ENCODE peak calls at places on chromosome 10, in four cellular contexts. P is neuronal stem cell, G is body of pancreas, C is right lobe of liver. V is an unnamed sample.

GRCh38 chr10:63521389-63522128 is at the start of gene REEP3:
- DNase-seq in G (peak; percentile 58), P (peak; percentile 79), C (peak; percentile 70), V (peak; percentile 44)

GRCh38 chr10:123027861-123028260 is 19.1 kb downstream of the ACADSB start:
- DNase-seq in P (no peak), C (no peak), G (no peak), V (no peak)

GRCh38 chr10:3774814-3775670 is 10.0 kb downstream of the KLF6 start:
- DNase-seq in C (no peak), P (no peak), G (no peak), V (no peak)

GRCh38 chr10:62806246-62806645 is 1.7 kb downstream of the ADO start:
- DNase-seq in G (no peak), P (no peak), C (no peak), V (no peak)

GRCh38 chr10:126014309-126014708 is 117.9 kb downstream of the FANK1 start:
- DNase-seq in C (no peak), P (no peak), G (no peak), V (no peak)

GRCh38 chr10:70146489-70147488 is at the start of gene TYSND1:
- DNase-seq in G (peak; percentile 98), C (peak; percentile 96), P (peak; percentile 97), V (peak; percentile 82)

GRCh38 chr10:34555653-34556052 is 259.4 kb downstream of the PARD3 start:
- DNase-seq in P (no peak), C (no peak), G (no peak), V (no peak)

GRCh38 chr10:88490216-88490980 is 92.7 kb downstream of the RNLS start:
- DNase-seq in P (no peak), G (no peak), C (no peak), V (no peak)

GRCh38 chr10:79898597-79899325 is 50.1 kb downstream of the SFTPD start:
- DNase-seq in C (no peak), G (no peak), P (no peak), V (no peak)

GRCh38 chr10:30000802-30001571 is 58.4 kb downstream of the JCAD start:
- DNase-seq in C (peak; percentile 40), P (no peak), G (peak; percentile 48), V (no peak)

GRCh38 chr10:44960098-44960480 is 487 bp downstream of the RASSF4 start:
- DNase-seq in C (no peak), G (no peak), P (no peak), V (no peak)

GRCh38 chr10:79125092-79125491 is 56.3 kb downstream of the ZMIZ1 start:
- DNase-seq in G (no peak), C (no peak), P (no peak), V (no peak)

GRCh38 chr10:23516530-23516929 is 77.7 kb downstream of the OTUD1 start:
- DNase-seq in C (no peak), P (peak; percentile 9), G (no peak), V (no peak)

GRCh38 chr10:114281461-114281860 is 42.4 kb downstream of the VWA2 start:
- DNase-seq in G (no peak), P (no peak), C (no peak), V (no peak)

GRCh38 chr10:47353351-47353750 is 5.2 kb downstream of the RBP3 start:
- DNase-seq in P (no peak), C (no peak), G (no peak), V (no peak)

GRCh38 chr10:124152781-124153600 is 59.6 kb upstream of the CHST15 start:
- DNase-seq in C (peak; percentile 59), P (no peak), G (peak; percentile 31), V (no peak)

GRCh38 chr10:86108696-86109095 is 257.9 kb downstream of the GRID1 start:
- DNase-seq in C (no peak), G (no peak), P (no peak), V (no peak)

GRCh38 chr10:95341716-95342130 is 50.9 kb upstream of the PDLIM1 start:
- DNase-seq in C (no peak), G (no peak), P (no peak), V (no peak)

GRCh38 chr10:115604627-115605026 is 511.5 kb downstream of the ATRNL1 start:
- DNase-seq in G (no peak), C (no peak), P (no peak), V (no peak)

GRCh38 chr10:124083740-124084397 is 9.5 kb downstream of the CHST15 start:
- DNase-seq in C (no peak), P (no peak), G (no peak), V (no peak)

GRCh38 chr10:132836832-132837540 is 51.0 kb upstream of the NKX6-2 start:
- DNase-seq in P (peak; percentile 57), C (no peak), G (peak; percentile 36), V (peak; percentile 27)

GRCh38 chr10:16995867-16996529 is 133.6 kb downstream of the CUBN start:
- DNase-seq in G (no peak), C (no peak), P (peak; percentile 41), V (no peak)

GRCh38 chr10:79411546-79412495 is 33.6 kb downstream of the ZCCHC24 start:
- DNase-seq in G (peak; percentile 12), P (no peak), C (peak; percentile 22), V (no peak)

GRCh38 chr10:116836087-116836486 is 13.2 kb upstream of the ENO4 start:
- DNase-seq in G (no peak), C (no peak), P (peak; percentile 72), V (no peak)

GRCh38 chr10:88232029-88232895 is 350.9 kb downstream of the RNLS start:
- DNase-seq in P (no peak), C (peak; percentile 41), G (peak; percentile 60), V (no peak)

GRCh38 chr10:80945267-80945880 is 407.7 kb downstream of the SH2D4B start:
- DNase-seq in C (no peak), P (peak; percentile 23), G (no peak), V (no peak)

GRCh38 chr10:113139695-113140094 is 189.6 kb downstream of the TCF7L2 start:
- DNase-seq in P (no peak), G (no peak), C (no peak), V (no peak)

GRCh38 chr10:95170790-95171189 is 23.2 kb upstream of the ACSM6 start:
- DNase-seq in G (no peak), P (no peak), C (no peak), V (no peak)

GRCh38 chr10:78537018-78537417 is 503.4 kb downstream of the RPS24 start:
- DNase-seq in C (no peak), G (no peak), P (no peak), V (no peak)

GRCh38 chr10:43231523-43232078 is 35.3 kb downstream of the RASGEF1A start:
- DNase-seq in G (peak; percentile 9), C (peak; percentile 10), P (no peak), V (peak; percentile 11)

GRCh38 chr10:86139066-86139657 is 227.4 kb downstream of the GRID1 start:
- DNase-seq in C (no peak), G (no peak), P (peak; percentile 6), V (no peak)

GRCh38 chr10:67549390-67549789 is 146.6 kb downstream of the CTNNA3 start:
- DNase-seq in G (no peak), P (no peak), C (no peak), V (no peak)

GRCh38 chr10:71010730-71011129 is 122.4 kb upstream of the PCBD1 start:
- DNase-seq in C (no peak), G (no peak), P (no peak), V (no peak)

GRCh38 chr10:88966785-88967184 is 14.2 kb upstream of the ACTA2 start:
- DNase-seq in G (no peak), P (no peak), C (no peak), V (no peak)

GRCh38 chr10:118305730-118306129 is 36.4 kb downstream of the FAM204A start:
- DNase-seq in G (no peak), P (no peak), C (no peak), V (no peak)

GRCh38 chr10:121267236-121268003 is 330.8 kb downstream of the FGFR2 start:
- DNase-seq in C (no peak), P (no peak), G (no peak), V (no peak)
- H3K9me3 ChIP-seq in C (no peaks in the 10 kb centered on the region), P (peaks cover 1% of the 10 kb centered on the region), G (no peaks in the 10 kb centered on the region), V (no peaks in the 10 kb centered on the region)

GRCh38 chr10:131775444-131775832 is 125.4 kb upstream of the PPP2R2D start:
- DNase-seq in P (no peak), G (no peak), C (no peak), V (no peak)
- H3K9me3 ChIP-seq in P (peaks cover 25% of the 10 kb centered on the region), G (no peaks in the 10 kb centered on the region), C (no peaks in the 10 kb centered on the region), V (no peaks in the 10 kb centered on the region)

DNA sequence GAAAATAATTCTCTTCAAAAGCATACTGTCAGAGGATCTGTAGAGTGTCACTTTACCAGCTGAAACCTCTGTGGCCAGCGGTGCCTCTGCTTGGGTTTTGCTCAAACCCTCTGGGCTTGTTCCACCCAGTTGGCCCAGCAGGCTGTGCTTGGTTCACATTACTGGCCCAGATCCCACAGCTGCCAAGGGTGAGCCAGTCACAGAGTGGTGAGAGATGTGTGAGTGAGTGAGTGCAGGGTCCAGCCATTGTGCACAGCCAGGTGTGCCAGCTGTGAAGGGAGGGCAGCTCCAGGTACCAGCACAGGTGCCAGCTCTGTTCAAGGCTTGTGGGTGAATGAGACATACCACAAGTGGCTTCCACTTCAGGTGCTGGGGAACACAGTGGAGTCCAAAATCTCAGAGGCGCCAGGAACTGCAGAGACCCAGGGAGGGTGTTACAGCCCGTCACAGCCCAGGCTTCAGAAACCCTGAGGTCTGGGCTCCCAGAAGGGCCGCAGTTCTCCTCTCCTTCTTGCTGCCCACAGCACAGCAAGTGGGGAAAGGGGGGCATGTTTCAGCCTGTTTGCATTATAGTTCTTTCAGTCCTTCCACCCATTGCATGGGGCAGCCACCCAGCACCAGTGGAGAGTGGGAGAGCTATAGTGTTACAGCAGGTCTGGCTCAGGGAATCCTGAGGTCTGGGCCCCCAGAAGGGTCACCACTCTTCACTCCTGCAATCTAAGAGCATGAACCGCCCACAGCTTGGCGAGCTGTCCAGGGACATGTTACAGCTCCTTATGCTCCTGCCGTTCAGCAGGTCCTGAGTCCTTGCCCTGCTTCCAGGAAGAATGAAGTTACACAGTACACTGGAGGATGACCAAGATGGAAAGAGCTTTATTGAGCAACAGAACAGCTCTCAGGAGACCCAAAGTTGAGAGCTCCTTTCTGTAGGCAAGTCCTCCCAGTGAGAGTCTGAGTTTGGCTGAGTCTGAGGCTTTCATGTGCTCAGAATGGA is 931.7 kb upstream of the SORCS1 start:
- DNase-seq in P (no peak), C (peak; percentile 13), G (no peak), V (no peak)
- H3K9me3 ChIP-seq in P (peaks cover 3% of the 10 kb centered on the region), C (no peaks in the 10 kb centered on the region), G (no peaks in the 10 kb centered on the region), V (peaks cover 2% of the 10 kb centered on the region)

GRCh38 chr10:13844651-13845050 is 257.9 kb downstream of the PRPF18 start:
- DNase-seq in P (no peak), C (no peak), G (no peak), V (no peak)
- H3K9me3 ChIP-seq in P (peaks cover 8% of the 10 kb centered on the region), C (no peaks in the 10 kb centered on the region), G (no peaks in the 10 kb centered on the region), V (no peaks in the 10 kb centered on the region)